ENCODE peak calls at places on chromosomes 4 and X, in ten cellular contexts. F is uterus, A is H9, B is heart left ventricle, L is kidney epithelial cell, R is HFFc6, V is mammary epithelial cell, T is cardiac fibroblast, C is lower leg skin, I is OCI-LY7. O is an unnamed sample.

GRCh38 chrX:101552714-101553113 is 2.4 kb downstream of the ARMCX1 start:
- DNase-seq in F (no peak), B (no peak), C (no peak), V (no peak), A (no peak), R (no peak), T (no peak), L (no peak), I (no peak), O (no peak)

GRCh38 chrX:77446840-77447239 is 349 bp upstream of the FGF16 start:
- DNase-seq in L (no peak), C (no peak), A (no peak), I (no peak), V (no peak), T (no peak), R (no peak), B (no peak), F (no peak), O (no peak)

GRCh38 chrX:69037786-69038185 is 127.5 kb downstream of the PJA1 start:
- DNase-seq in I (no peak), L (no peak), B (no peak), T (no peak), A (peak), F (no peak), C (no peak), R (no peak), V (no peak), O (no peak)

GRCh38 chr4:946103-946450 is 13.8 kb downstream of the TMEM175 start:
- DNase-seq in V (no peak), A (no peak), C (no peak), L (no peak), R (no peak), F (no peak), B (no peak), T (no peak), I (no peak), O (no peak)

GRCh38 chr4:18695733-18696527 is 674.4 kb upstream of the LCORL start:
- DNase-seq in I (peak), C (no peak), T (no peak), F (no peak), V (no peak), R (no peak), L (no peak), B (no peak), A (peak), O (no peak)

GRCh38 chr4:3866813-3867129 is 100.6 kb downstream of the ADRA2C start:
- DNase-seq in I (no peak), L (no peak), A (no peak), T (no peak), V (no peak), R (no peak), C (no peak), B (no peak), F (peak), O (no peak)

GRCh38 chrX:38804481-38805293 is 3.4 kb downstream of the MID1IP1 start:
- DNase-seq in L (no peak), I (peak), B (peak), V (peak), R (peak), A (no peak), F (peak), T (peak), C (no peak), O (no peak)

GRCh38 chr4:79225360-79225759 is 100.5 kb downstream of the NAA11 start:
- DNase-seq in F (no peak), R (no peak), L (no peak), I (no peak), V (no peak), B (no peak), T (no peak), A (no peak), C (no peak), O (no peak)

GRCh38 chrX:397575-397974 is 10.9 kb upstream of the PPP2R3B start:
- DNase-seq in B (peak), R (peak), T (peak), L (no peak), V (no peak), A (peak), C (no peak), F (no peak), I (no peak), O (peak)

GRCh38 chr4:150297861-150298474 is 219.7 kb downstream of the DCLK2 start:
- DNase-seq in C (peak), F (no peak), I (peak), T (peak), A (no peak), L (no peak), B (no peak), R (peak), V (peak), O (peak)

GRCh38 chrX:131277543-131278115 is 11.5 kb downstream of the IGSF1 start:
- DNase-seq in A (no peak), V (no peak), T (no peak), R (no peak), B (no peak), L (no peak), I (no peak), C (no peak), F (no peak), O (no peak)

GRCh38 chrX:154486052-154486395 is 391 bp downstream of the UBL4A start:
- DNase-seq in A (no peak), I (peak), L (no peak), V (peak), R (no peak), B (peak), F (peak), C (no peak), T (peak), O (no peak)

GRCh38 chrX:72305286-72306084 is at the start of gene CITED1:
- DNase-seq in T (no peak), F (no peak), I (no peak), R (no peak), B (no peak), A (peak), L (no peak), V (peak), C (no peak), O (no peak)

GRCh38 chrX:13955975-13956374 is 73.7 kb downstream of the GEMIN8 start:
- DNase-seq in T (no peak), I (no peak), L (no peak), F (no peak), A (no peak), C (no peak), V (no peak), R (no peak), B (no peak), O (no peak)

GRCh38 chrX:46838482-46838857 is 1.6 kb downstream of the RP2 start:
- DNase-seq in T (no peak), A (no peak), B (no peak), R (no peak), C (no peak), V (no peak), I (no peak), L (no peak), F (no peak), O (peak)

GRCh38 chr4:73055241-73055897 is 14.1 kb downstream of the COX18 start:
- DNase-seq in C (no peak), B (no peak), T (no peak), A (no peak), I (no peak), L (no peak), F (no peak), V (no peak), R (no peak), O (peak)

GRCh38 chrX:104318330-104319009 is 63.7 kb upstream of the ESX1 start:
- DNase-seq in B (no peak), T (peak), A (no peak), L (peak), V (peak), I (no peak), C (peak), R (peak), F (no peak), O (peak)

GRCh38 chrX:112867570-112867969 is 26.9 kb upstream of the AMOT start:
- DNase-seq in L (no peak), V (peak), F (no peak), C (no peak), R (no peak), I (peak), T (no peak), A (peak), B (no peak), O (no peak)
- TF ChIP-seq CTCF in L (no peak), V (no peak), F (no peak), C (no peak), R (no peak), I (peak), T (no peak), A (peak), B (no peak), O (no peak)

GRCh38 chr4:86818845-86819244 is 30.3 kb downstream of the SLC10A6 start:
- DNase-seq in A (peak), B (no peak), R (no peak), C (no peak), F (no peak), V (no peak), I (no peak), L (no peak), T (no peak), O (no peak)
- TF ChIP-seq CTCF in A (peak), B (no peak), R (peak), C (no peak), F (no peak), V (no peak), I (no peak), L (peak), T (no peak), O (no peak)

DNA sequence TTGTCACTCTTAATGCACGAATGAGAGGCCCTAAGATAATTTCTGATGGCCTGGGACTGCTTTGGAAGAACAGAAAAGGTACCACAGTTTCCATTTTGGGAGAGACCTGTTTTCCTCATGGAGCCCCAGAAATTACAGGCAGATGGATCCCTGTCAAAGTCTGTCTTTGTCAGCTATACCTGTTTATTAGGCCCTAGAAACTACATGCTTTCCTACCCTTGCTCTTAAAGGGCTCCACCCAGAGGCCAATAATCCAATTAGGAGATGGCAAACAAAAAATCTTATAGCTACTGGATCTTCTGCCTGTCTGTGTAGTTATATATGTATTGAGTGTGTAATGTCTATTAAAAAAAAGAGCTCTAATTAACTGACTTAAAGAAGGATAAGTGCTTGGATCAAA is 141.3 kb downstream of the NR3C2 start:
- DNase-seq in I (peak), T (no peak), L (no peak), A (no peak), R (no peak), C (no peak), F (no peak), V (no peak), B (no peak), O (no peak)
- TF ChIP-seq CTCF in I (peak), T (no peak), L (no peak), A (no peak), R (no peak), C (no peak), F (no peak), V (no peak), B (no peak), O (no peak)

DNA sequence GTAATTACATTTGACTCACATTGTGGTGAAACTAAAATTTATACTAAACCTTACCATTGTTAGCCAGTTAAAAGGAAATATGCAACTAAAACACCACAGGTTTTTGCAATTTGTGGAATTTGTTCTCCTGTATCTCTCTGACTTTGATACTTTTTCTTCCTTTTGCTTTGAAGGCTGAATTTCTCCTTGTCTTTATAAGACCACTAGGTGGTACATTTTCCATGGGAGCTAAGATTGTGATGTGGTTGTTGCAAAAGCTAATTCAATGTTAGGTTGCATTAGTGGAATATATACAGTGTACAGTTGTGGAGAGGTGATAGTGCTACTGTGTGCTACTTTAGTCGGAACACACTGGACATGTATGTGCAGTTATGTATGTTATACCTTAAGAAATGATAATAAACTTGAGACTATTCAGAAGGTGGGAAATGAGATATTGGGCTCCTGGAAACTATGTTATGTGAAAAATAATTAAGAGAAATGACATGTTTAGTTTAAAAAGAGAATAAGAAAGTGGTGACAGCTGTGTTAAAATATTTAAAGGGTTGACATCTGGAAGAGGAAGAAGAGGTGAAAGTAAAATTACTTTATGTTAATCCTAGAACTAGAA is 70.3 kb downstream of the ARL9 start:
- DNase-seq in I (peak), T (peak), L (no peak), C (no peak), F (no peak), V (peak), R (peak), B (no peak), A (no peak), O (peak)
- TF ChIP-seq CTCF in I (peak), T (peak), L (peak), C (no peak), F (peak), V (peak), R (peak), B (peak), A (peak), O (peak)

GRCh38 chr4:108743021-108743420 is 19.8 kb downstream of the ETNPPL start:
- DNase-seq in B (no peak), A (peak), V (no peak), R (no peak), F (no peak), C (no peak), I (no peak), L (no peak), T (no peak), O (no peak)
- TF ChIP-seq CTCF in B (no peak), A (peak), V (no peak), R (peak), F (no peak), C (no peak), I (peak), L (no peak), T (no peak), O (no peak)

GRCh38 chr4:24791043-24791442 is 4.3 kb upstream of the SOD3 start:
- DNase-seq in L (no peak), A (no peak), F (no peak), I (no peak), R (no peak), T (no peak), V (no peak), B (no peak), C (no peak), O (no peak)

GRCh38 chr4:24794111-24794860 is 1.1 kb upstream of the SOD3 start:
- DNase-seq in I (no peak), T (peak), C (no peak), V (no peak), R (peak), L (no peak), A (no peak), F (peak), B (peak), O (peak)

GRCh38 chr4:24794916-24795665 is at the start of gene SOD3:
- DNase-seq in F (peak), T (peak), V (no peak), B (peak), R (peak), A (peak), L (peak), C (peak), I (no peak), O (peak)

GRCh38 chr4:24792552-24792951 is 2.8 kb upstream of the SOD3 start:
- DNase-seq in A (no peak), T (no peak), V (no peak), R (no peak), C (no peak), F (no peak), L (no peak), I (no peak), B (no peak), O (no peak)

GRCh38 chr4:24793219-24794005 is 2.0 kb upstream of the SOD3 start:
- DNase-seq in B (no peak), A (no peak), T (peak), C (no peak), R (peak), I (no peak), F (no peak), L (no peak), V (peak), O (peak)
- TF ChIP-seq CTCF in B (peak), A (peak), T (peak), C (no peak), R (peak), I (peak), F (no peak), L (peak), V (peak), O (peak)

GRCh38 chr4:27692098-27692679 is 831.5 kb downstream of the STIM2 start:
- DNase-seq in L (no peak), A (peak), R (peak), C (no peak), T (peak), I (peak), B (no peak), F (no peak), V (peak), O (peak)
- TF ChIP-seq CTCF in L (peak), A (peak), R (peak), C (no peak), T (peak), I (peak), B (no peak), F (peak), V (peak), O (peak)

O was measured in IMR-90.